ENCODE peak calls at places on chromosomes 11 and 22, in ten cellular contexts. K, X, V, E, L, A, Z, S, R and D are unnamed samples.

GRCh38 chr11:133911169-133911568 is 45.6 kb downstream of the IGSF9B start:
- DNase-seq in K (no peak), A (no peak), Z (no peak), S (no peak), E (no peak), X (no peak), V (no peak), L (no peak), R (no peak), D (no peak)

GRCh38 chr22:38554281-38554680 is 15.7 kb downstream of the DMC1 start:
- DNase-seq in Z (no peak), K (no peak), X (no peak), E (no peak), L (no peak), R (peak), A (no peak), S (no peak), V (no peak), D (no peak)

GRCh38 chr11:61834278-61835004 is 6.3 kb downstream of the FADS2 start:
- DNase-seq in V (no peak), X (no peak), R (peak), K (no peak), S (no peak), A (no peak), L (peak), Z (no peak), E (no peak), D (peak)

GRCh38 chr11:27277843-27278242 is 85.2 kb downstream of the CCDC34 start:
- DNase-seq in A (no peak), L (no peak), Z (no peak), V (no peak), S (no peak), R (no peak), K (no peak), E (no peak), X (no peak), D (no peak)

GRCh38 chr11:65212226-65212801 is 30.6 kb downstream of the CAPN1 start:
- DNase-seq in A (no peak), X (no peak), S (no peak), R (no peak), L (peak), E (no peak), Z (peak), V (no peak), K (peak), D (peak)

GRCh38 chr11:117427356-117427874 is 99.8 kb downstream of the CEP164 start:
- DNase-seq in E (no peak), R (no peak), S (no peak), A (no peak), K (no peak), X (no peak), Z (peak), V (no peak), L (peak), D (no peak)

GRCh38 chr11:64619811-64620285 is 28.8 kb downstream of the SLC22A12 start:
- DNase-seq in A (peak), X (peak), R (peak), S (no peak), L (no peak), E (peak), K (peak), Z (peak), V (no peak), D (no peak)

GRCh38 chr22:20429254-20430100 is 8.1 kb downstream of the SCARF2 start:
- DNase-seq in X (peak), Z (peak), E (no peak), V (no peak), L (peak), K (peak), A (peak), S (no peak), R (no peak), D (peak)

GRCh38 chr22:24408630-24409029 is 18.8 kb upstream of the ADORA2A start:
- DNase-seq in R (no peak), K (no peak), S (no peak), A (no peak), L (no peak), V (no peak), E (no peak), X (no peak), Z (no peak), D (no peak)

GRCh38 chr11:93116641-93117577 is 80.9 kb downstream of the SLC36A4 start:
- DNase-seq in A (peak), X (peak), K (peak), L (no peak), S (no peak), E (no peak), R (peak), Z (no peak), V (no peak), D (no peak)

GRCh38 chr11:34151916-34152845 is 46.8 kb downstream of the NAT10 start:
- DNase-seq in S (no peak), V (no peak), A (no peak), E (no peak), Z (no peak), K (no peak), L (peak), R (no peak), X (no peak), D (no peak)

GRCh38 chr11:93623938-93624337 is 37.5 kb upstream of the CEP295 start:
- DNase-seq in V (no peak), Z (no peak), S (no peak), R (no peak), E (no peak), K (no peak), A (no peak), L (no peak), X (no peak), D (no peak)

GRCh38 chr11:132848336-132848735 is 684.0 kb downstream of the OPCML start:
- DNase-seq in K (no peak), V (no peak), X (no peak), S (no peak), R (peak), L (no peak), A (no peak), E (no peak), Z (no peak), D (no peak)

GRCh38 chr11:36241512-36241911 is 47.7 kb downstream of the COMMD9 start:
- DNase-seq in K (no peak), X (no peak), E (no peak), S (no peak), Z (no peak), V (no peak), L (no peak), R (no peak), A (no peak), D (no peak)

GRCh38 chr11:36239636-36240035 is 49.6 kb downstream of the COMMD9 start:
- DNase-seq in V (no peak), R (no peak), X (no peak), K (no peak), L (no peak), S (no peak), E (no peak), A (no peak), Z (no peak), D (no peak)

GRCh38 chr11:36240746-36241295 is 48.4 kb downstream of the COMMD9 start:
- DNase-seq in A (no peak), E (no peak), K (no peak), R (no peak), X (no peak), V (no peak), S (no peak), Z (no peak), L (no peak), D (no peak)

GRCh38 chr11:36238881-36239280 is 50.3 kb downstream of the COMMD9 start:
- DNase-seq in L (no peak), V (no peak), Z (no peak), E (no peak), S (no peak), X (no peak), A (no peak), R (no peak), K (no peak), D (no peak)

DNA sequence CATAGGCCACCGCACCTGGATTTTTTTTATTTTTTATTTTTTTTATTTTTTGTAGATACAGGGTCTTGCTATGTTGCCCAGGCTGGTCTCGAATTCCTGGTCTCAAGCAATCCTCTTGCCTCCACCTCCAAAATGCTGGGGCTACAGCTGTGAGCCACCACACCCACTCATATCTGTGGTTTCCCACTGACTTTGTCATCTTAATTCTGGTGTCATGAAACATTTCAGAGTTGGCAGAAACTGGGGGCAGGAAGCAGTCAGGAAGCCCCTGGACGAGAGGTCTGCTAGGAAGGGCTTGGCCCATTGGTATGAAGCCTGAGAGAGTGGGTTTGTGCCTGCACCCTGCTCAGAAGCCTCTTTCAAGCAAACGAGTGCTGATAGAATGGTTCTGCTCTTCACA is 49.0 kb downstream of the COMMD9 start:
- DNase-seq in R (peak), E (no peak), S (no peak), X (no peak), V (no peak), K (no peak), A (no peak), L (no peak), Z (no peak), D (no peak)
- TF ChIP-seq POLR2A in R (no peak), E (no peak), S (no peak), X (no peak), V (no peak), K (no peak), A (no peak), L (no peak), Z (no peak), D (no peak)

DNA sequence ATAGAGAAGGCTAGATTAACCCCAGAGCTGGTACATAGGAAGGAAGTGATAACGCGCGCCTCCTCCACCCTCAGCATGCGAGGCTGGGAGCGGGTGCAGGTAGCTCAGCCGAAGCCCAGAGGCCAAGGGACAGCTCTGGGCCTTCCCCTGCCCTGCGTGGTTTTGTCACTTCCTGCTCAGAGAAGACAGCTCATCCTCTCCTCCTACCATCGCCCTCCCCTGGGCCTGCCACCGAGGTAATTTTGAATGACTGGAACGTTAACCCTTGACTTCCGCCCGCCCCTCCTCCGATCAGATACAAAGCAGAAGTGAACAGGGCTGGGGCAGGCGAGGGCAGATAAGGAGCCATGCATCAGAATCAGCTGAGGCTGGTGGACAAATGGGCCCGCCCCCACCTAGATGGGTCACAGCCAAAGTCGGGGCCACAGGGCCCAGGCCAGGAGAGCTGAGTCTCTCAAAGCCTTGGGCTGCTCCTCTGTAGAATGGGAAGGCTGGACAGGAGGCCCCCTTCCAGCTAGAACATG is 1.6 kb downstream of the RAC2 start:
- DNase-seq in X (peak), L (peak), A (peak), R (peak), V (no peak), S (no peak), Z (peak), K (peak), E (no peak), D (peak)
- TF ChIP-seq POLR2A in X (no peak), L (peak), A (no peak), R (no peak), V (no peak), S (no peak), Z (no peak), K (peak), E (no peak), D (peak)

DNA sequence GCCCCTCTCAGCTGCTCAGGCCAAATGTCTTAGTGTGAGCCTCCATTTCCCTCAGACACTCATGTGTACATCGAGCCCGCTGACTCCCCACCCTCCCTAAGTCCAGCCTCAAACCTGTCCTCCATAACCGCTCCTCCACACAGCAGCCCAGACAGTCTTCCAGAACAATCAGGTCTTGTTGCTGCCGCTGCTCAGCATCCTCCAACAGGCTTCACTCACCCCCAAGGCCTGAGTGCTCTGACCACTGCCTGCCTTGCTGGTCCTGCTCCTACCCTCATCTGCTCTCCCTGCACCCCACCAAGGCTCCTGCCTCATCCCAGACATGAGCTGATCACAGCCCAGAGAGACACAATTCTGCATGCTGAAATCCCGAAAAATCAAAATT is 17.1 kb downstream of the PSMD13 start:
- DNase-seq in A (no peak), S (no peak), X (no peak), R (no peak), L (no peak), K (no peak), V (no peak), E (no peak), Z (no peak), D (no peak)
- TF ChIP-seq POLR2A in A (no peak), S (no peak), X (no peak), R (no peak), L (no peak), K (no peak), V (no peak), E (no peak), Z (no peak), D (no peak)

DNA sequence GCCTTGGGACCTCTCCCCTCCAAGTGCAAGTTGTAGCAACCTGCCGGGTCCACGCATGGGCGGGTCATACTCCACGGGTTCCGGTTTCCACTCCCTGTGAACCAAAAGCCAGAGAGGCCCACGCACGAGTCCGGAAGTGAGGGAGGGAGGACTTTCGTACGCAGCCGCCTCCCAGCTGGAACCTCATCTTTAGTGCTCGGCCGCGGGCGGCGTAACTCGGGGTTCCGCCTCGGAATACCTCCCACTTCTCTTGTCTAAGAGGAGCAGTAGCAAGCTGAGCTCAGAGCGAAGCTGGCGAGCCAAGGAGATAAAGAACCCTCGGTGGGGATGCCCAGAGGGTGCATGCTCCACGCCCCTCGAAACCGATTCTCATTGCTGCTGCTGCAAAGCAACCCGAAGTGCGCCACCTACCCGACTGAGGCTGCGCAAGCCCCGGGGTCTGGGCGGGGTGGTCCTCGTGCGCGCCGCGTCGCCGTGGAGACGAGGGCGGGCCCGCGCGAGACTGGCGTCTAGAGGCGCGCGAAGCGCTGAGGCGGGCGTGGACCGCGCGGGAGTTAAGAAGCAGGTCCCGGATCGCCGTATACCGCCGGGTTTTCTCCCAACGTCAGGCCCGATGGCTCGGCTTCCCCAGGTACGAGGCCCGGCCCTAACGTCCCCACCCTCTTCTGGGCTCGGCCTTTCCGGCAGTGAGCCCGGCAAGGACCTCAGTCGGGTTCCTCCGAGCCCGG is at the start of gene SFI1:
- DNase-seq in K (peak), E (peak), L (peak), X (peak), S (peak), V (peak), R (peak), Z (peak), A (peak), D (peak)
- TF ChIP-seq POLR2A in K (no peak), E (peak), L (no peak), X (peak), S (peak), V (peak), R (no peak), Z (no peak), A (peak), D (peak)

GRCh38 chr22:23137905-23138520 is 3.8 kb downstream of the RSPH14 start:
- DNase-seq in V (no peak), R (no peak), E (no peak), L (no peak), S (no peak), A (peak), K (peak), Z (no peak), X (no peak), D (no peak)
- TF ChIP-seq POLR2A in V (no peak), R (no peak), E (no peak), L (no peak), S (no peak), A (no peak), K (no peak), Z (no peak), X (no peak), D (no peak)

DNA sequence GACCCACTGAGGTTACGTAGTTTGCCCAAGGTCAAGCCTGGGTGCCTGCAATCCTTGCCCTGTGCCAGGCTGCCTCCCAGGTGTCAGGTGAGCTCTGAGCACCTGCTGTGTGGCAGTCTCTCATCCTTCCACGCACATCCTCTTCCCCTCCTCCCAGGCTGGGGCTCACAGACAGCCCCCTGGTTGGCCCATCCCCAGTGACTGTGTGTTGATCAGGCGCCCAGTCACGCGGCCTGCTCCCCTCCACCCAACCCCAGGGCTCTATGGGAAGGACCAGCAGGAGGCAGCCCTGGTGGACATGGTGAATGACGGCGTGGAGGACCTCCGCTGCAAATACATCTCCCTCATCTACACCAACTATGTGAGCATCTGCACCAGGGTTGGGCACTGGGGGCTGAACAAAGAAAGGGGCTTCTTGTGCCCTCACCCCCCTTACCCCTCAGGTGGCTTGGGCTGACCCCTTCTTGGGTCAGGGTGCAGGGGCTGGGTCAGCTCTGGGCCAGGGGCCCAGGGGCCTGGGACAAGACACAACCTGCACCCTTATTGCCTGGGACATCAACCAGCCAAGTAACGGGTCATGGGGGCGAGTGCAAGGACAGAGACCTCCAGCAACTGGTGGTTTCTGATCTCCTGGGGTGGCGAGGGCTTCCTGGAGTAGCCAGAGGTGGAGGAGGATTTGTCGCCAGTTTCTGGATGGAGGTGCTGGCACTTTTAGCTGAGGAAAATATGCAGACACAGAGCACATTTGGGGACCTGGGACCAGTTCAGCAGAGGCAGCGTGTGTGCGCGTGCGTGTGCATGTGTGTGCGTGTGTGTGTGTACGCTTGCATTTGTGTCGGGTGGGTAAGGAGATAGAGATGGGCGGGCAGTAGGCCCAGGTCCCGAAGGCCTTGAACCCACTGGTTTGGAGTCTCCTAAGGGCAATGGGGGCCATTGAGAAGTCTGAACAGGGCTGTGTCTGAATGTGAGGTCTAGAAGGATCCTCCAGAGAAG is 1.6 kb downstream of the GSTP1 start:
- DNase-seq in S (no peak), Z (no peak), K (peak), E (no peak), A (no peak), L (no peak), V (no peak), X (no peak), R (no peak), D (peak)
- TF ChIP-seq POLR2A in S (no peak), Z (no peak), K (no peak), E (no peak), A (no peak), L (no peak), V (no peak), X (no peak), R (peak), D (no peak)

DNA sequence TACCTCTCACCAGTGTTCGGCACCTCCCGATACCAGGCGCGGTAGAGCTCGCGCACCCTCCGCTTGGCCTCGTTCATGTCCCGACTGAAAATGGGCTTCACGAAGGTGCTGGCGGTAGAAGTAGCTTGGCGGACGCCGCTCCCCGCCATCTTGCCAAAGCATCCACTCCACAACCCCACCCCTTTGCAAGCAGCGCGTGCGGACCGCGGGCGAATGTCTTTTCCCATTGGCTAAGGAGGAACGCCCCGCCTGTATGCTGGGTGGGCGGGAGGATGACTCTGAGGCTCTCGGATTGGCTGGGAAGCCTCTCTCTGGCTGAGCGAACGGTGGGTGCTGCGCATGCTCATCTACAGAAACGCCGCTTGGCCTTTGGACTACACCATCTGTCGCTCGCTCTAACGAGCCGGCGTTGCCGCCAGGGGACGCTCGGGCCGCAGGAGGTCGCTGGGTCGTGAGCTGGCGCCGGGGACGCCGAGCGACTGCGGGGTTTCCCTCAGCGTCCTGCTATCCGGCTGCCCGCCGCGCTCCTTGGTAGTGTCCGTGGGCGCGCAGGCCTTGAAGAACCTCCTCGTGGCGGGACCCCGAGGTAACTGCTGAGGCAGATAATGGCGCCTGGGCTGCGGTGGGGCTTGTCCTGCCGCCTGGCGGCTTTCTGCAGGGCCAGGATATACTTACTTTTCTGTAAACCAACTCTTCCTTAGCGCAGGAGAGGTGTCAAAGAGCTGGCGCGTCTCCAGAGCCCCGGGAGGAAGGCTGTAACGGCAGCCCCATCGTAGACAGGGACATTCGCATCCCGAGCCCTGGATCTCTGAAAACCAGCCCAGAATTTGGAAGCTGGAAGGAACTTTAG is at the start of gene NDUFA6:
- DNase-seq in X (peak), Z (peak), L (peak), K (peak), V (peak), E (peak), R (peak), S (peak), A (peak), D (peak)
- TF ChIP-seq POLR2A in X (peak), Z (peak), L (peak), K (peak), V (peak), E (peak), R (peak), S (peak), A (peak), D (peak)